ENCODE peak calls at places on chromosomes 5 and 9, in six cellular contexts. C is HCT116, W is K562, Q is GM12878, J is SK-N-SH, R is HepG2. M is an unnamed sample.

GRCh38 chr9:129469188-129469987 is 151.5 kb downstream of the C9orf50 start:
- DNase-seq in C (no peak), W (no peak), Q (no peak), J (no peak), R (no peak), M (peak; percentile 87)

GRCh38 chr9:101398930-101399640 is 434 bp downstream of the ZNF189 start:
- DNase-seq in C (no peak), W (peak; percentile 43), Q (no peak), J (no peak), R (no peak), M (no peak)

GRCh38 chr9:137970686-137971476 is 93.3 kb downstream of the CACNA1B start:
- DNase-seq in C (no peak), W (no peak), Q (no peak), J (peak; percentile 77), R (peak; percentile 15), M (no peak)

GRCh38 chr9:126411225-126411947 is 84.8 kb downstream of the MVB12B start:
- DNase-seq in C (no peak), W (no peak), Q (peak; percentile 93), J (no peak), R (no peak), M (no peak)

GRCh38 chr5:2017540-2018389 is 135.0 kb upstream of the IRX4 start:
- DNase-seq in C (peak; percentile 33), W (peak; percentile 64), Q (no peak), J (peak; percentile 42), R (peak; percentile 8), M (peak; percentile 70)

GRCh38 chr5:41794478-41794877 is 75.7 kb downstream of the OXCT1 start:
- DNase-seq in C (peak; percentile 19), W (no peak), Q (no peak), J (no peak), R (peak; percentile 3), M (no peak)

GRCh38 chr5:88033191-88033590 is 235.5 kb downstream of the TMEM161B start:
- DNase-seq in C (no peak), W (no peak), Q (no peak), J (no peak), R (no peak), M (no peak)

GRCh38 chr5:151255621-151256286 is 2.8 kb downstream of the GM2A start:
- DNase-seq in C (no peak), W (no peak), Q (peak; percentile 78), J (no peak), R (no peak), M (no peak)

GRCh38 chr5:4766101-4766500 is 374.0 kb upstream of the ADAMTS16 start:
- DNase-seq in C (no peak), W (no peak), Q (no peak), J (no peak), R (no peak), M (no peak)

GRCh38 chr9:135156525-135157510 is 69.3 kb downstream of the OLFM1 start:
- DNase-seq in C (peak; percentile 19), W (peak; percentile 65), Q (no peak), J (no peak), R (peak; percentile 15), M (peak; percentile 90)

GRCh38 chr5:174844971-174845370 is 120.6 kb downstream of the MSX2 start:
- DNase-seq in C (no peak), W (no peak), Q (no peak), J (no peak), R (no peak), M (no peak)

DNA sequence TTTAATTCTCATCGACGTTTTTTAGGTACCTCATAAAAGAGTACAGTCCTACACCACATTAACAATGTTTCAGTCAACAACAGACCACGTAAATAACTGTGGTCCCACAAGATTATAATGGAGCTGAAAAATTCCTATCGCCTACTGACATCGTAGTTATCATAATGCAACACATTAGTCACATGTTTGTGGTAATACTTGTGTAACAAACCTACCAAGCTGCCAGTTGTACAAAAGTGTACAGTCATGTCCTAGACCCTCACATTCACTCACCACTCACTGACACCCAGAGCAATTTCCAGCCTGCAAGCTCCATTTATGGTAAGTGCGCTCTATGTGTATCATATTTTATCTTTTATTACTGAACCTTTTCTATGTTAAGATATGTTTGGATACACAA is 16.8 kb downstream of the GNAQ start:
- DNase-seq in C (no peak), W (no peak), Q (no peak), J (no peak), R (no peak), M (no peak)
- TF ChIP-seq REST in C (no peak), W (no peak), Q (no peak), J (no peak), R (no peak), M (no peak)

GRCh38 chr5:145975001-145975360 is 38.6 kb downstream of the SH3RF2 start:
- DNase-seq in C (no peak), W (no peak), Q (no peak), J (no peak), R (no peak), M (no peak)
- H2AFZ ChIP-seq in C (no peak overlapping the region), W (no peak overlapping the region), Q (no peak overlapping the region), J (no peak overlapping the region), R (no peak overlapping the region), M (no peak overlapping the region)

GRCh38 chr9:88952086-88952615 is 39.1 kb upstream of the S1PR3 start:
- DNase-seq in C (no peak), W (no peak), Q (no peak), J (no peak), R (no peak), M (no peak)

GRCh38 chr9:88949425-88949824 is 41.8 kb upstream of the S1PR3 start:
- DNase-seq in C (no peak), W (peak; percentile 22), Q (no peak), J (no peak), R (no peak), M (no peak)

GRCh38 chr9:88949961-88950340 is 41.3 kb upstream of the S1PR3 start:
- DNase-seq in C (no peak), W (no peak), Q (no peak), J (no peak), R (no peak), M (no peak)

GRCh38 chr9:88951143-88951542 is 40.1 kb upstream of the S1PR3 start:
- DNase-seq in C (no peak), W (no peak), Q (no peak), J (no peak), R (no peak), M (no peak)

DNA sequence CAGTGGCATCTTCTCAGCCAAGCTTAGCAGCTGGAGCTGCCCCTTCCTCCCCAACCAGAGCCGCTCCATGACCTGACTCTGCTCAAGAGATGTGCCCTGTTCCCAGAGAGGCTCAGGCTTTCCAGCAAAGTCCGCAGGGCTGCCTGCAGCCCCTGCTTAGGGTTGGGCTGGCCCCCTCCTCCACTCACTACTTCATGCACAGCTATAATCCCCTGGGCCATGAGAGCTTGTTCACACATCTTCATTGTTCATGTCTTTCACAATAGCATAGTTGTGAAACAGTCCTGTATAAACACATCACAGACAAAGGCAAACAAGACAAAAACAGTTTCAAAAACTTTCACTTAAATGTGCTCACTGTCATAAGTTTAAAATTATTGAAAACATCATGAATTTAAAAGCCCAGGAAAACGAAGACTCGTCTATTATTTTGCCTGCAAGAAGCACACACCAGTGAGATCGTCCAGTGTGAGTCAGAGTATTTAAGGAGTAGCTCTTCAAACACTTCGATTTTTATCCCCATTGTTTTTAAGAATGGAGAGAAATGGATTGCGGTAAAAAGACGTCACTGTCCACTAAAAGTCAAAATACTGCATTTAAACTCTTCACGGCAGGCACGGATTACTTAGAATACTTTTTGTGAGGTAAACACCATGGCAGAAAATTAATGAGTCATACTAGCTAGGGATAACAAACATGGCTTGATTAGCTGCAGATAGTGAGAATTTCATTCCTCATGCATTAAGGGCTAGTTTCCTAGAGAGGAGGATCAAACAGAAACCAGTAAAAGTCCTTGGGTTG is 40.7 kb upstream of the S1PR3 start:
- DNase-seq in C (no peak), W (peak; percentile 8), Q (no peak), J (no peak), R (peak; percentile 20), M (no peak)
- TF ChIP-seq REST in C (no peak), W (no peak), Q (no peak), J (no peak), R (no peak), M (no peak)

DNA sequence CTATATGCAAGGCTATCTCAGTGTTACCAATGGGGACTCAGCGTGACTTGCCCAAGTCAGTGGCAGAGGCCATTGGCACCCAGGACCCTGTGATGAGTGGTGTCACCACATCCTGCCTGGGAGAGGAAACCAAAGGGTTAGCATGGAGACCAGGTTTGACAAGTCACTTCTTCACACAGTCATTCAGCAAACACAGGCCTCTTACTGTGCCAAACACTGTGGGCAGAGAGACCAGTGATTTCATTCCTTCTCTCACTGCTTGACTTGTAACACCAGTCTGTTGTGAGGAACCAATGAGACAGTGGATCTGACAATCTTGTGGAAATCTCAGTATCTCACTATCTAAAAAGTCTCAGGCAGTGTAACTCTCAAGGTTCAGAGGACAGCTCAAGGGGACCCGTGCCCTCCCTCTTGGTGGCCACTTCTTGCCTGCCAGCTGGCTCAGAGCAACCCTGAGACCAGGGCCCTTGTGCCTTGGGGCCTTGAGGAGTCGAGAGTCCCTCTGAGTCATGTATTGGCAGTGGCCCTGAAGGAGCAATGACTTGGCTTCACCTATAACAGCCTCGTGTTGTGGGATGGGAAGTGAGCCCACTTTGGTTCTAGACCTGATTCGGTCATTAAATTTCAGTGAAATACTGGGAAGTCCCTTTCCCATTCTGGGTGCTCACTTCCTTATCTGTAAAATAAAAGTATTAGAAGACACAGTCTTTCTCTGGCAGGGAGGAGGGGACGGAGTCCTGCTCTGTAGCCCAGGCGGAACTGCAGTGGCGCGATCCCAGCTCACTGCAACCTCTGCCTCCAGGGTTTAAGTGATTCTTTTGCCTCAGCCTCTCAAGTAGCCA is 1.6 kb downstream of the FABP6 start:
- DNase-seq in C (no peak), W (no peak), Q (peak; percentile 74), J (no peak), R (no peak), M (no peak)
- H2AFZ ChIP-seq in C (no peak overlapping the region), W (no peak overlapping the region), Q (peak overlapping the region; percentile 75), J (no peak overlapping the region), R (no peak overlapping the region), M (no peak overlapping the region)

DNA sequence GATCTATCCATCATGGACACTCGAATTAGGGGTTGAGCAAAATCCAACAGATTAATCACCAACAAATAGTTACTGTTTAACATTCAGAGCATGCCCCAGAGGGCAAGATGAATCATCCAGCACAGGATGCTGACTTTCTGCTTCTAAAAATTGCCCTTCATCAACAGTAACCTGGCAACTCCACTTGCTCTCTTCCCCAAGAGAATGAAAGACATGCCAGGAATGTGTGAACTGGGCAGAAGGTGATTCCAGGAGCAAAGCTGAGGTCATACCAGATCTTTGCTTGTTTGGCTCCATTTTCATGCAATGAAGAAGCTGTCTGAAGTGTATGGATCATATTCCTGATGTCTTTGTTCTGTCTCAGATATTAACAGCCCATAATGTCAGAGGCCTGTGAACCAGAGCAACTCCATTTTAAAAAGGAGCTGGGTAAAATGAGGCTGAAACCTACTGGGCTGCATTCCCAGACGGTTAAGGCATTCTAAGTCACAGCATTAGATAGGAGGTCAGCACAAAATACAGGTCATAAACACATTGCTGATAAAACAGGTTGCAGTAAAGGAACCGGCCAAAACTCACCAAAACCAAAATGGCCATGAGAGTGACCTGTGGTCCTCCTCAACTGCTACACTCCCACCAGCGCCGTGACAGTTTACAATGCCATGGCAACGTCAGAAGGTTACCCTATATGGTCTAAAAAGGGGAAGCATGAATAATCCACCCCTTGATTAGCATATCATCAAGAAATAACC is 2.5 kb upstream of the ZNF367 start:
- DNase-seq in C (peak; percentile 84), W (no peak), Q (peak; percentile 61), J (no peak), R (peak; percentile 97), M (peak; percentile 89)
- TF ChIP-seq REST in C (no peak), W (no peak), Q (no peak), J (peak; percentile 58), R (peak; percentile 9), M (no peak)

M was measured in GM23338.